ENCODE peak calls at places on chromosomes 11 and 22, in nine cellular contexts. U is MM.1S, X is fibroblast of pulmonary artery, E is left ventricle myocardium inferior, Z is uterus, T is cardiac muscle cell, B is tibial artery, C is DND-41, Y is epithelial cell of esophagus. P is an unnamed sample.

GRCh38 chr22:43592470-43592869 is 180.7 kb downstream of the MPPED1 start:
- DNase-seq in U (no peak), X (peak; percentile 7), E (no peak), Z (no peak), T (peak; percentile 28), B (no peak), C (no peak), Y (no peak), P (no peak)

GRCh38 chr11:28566643-28567042 is 458.5 kb downstream of the METTL15 start:
- DNase-seq in U (no peak), X (peak; percentile 97), E (peak; percentile 78), Z (peak; percentile 12), T (peak; percentile 67), B (peak; percentile 92), C (no peak), Y (peak; percentile 91), P (peak; percentile 6)

GRCh38 chr11:110200241-110200640 is 96.2 kb downstream of the RDX start:
- DNase-seq in U (no peak), X (peak; percentile 71), E (no peak), Z (no peak), T (no peak), B (no peak), C (no peak), Y (peak; percentile 78), P (no peak)

GRCh38 chr11:36638586-36638985 is 40.5 kb upstream of the RAG2 start:
- DNase-seq in U (no peak), X (no peak), E (no peak), Z (no peak), T (no peak), B (no peak), C (no peak), Y (no peak), P (no peak)

GRCh38 chr22:22673628-22674027 is 29.2 kb downstream of the GGTLC2 start:
- DNase-seq in U (no peak), X (no peak), E (no peak), Z (no peak), T (no peak), B (no peak), C (no peak), Y (no peak), P (no peak)

GRCh38 chr11:129930306-129930705 is 34.9 kb upstream of the NFRKB start:
- DNase-seq in U (no peak), X (no peak), E (no peak), Z (no peak), T (no peak), B (no peak), C (no peak), Y (peak; percentile 63), P (no peak)

GRCh38 chr11:3989251-3989650 is 105.3 kb upstream of the RRM1 start:
- DNase-seq in U (no peak), X (no peak), E (no peak), Z (no peak), T (peak; percentile 8), B (no peak), C (no peak), Y (no peak), P (no peak)

GRCh38 chr22:49017769-49018330 is 809.8 kb downstream of the BRD1 start:
- DNase-seq in U (no peak), X (no peak), E (no peak), Z (peak; percentile 1), T (no peak), B (peak; percentile 53), C (no peak), Y (no peak), P (no peak)

GRCh38 chr11:66886671-66887221 is 29.9 kb downstream of the LRFN4 start:
- DNase-seq in U (no peak), X (peak; percentile 66), E (peak; percentile 54), Z (no peak), T (no peak), B (no peak), C (no peak), Y (peak; percentile 74), P (peak; percentile 26)

GRCh38 chr22:23836692-23837495 is 1.9 kb downstream of the DERL3 start:
- DNase-seq in U (no peak), X (no peak), E (no peak), Z (no peak), T (no peak), B (no peak), C (no peak), Y (no peak), P (no peak)

GRCh38 chr11:106496677-106497076 is 419.2 kb downstream of the AASDHPPT start:
- DNase-seq in U (no peak), X (no peak), E (no peak), Z (no peak), T (no peak), B (no peak), C (no peak), Y (peak; percentile 85), P (no peak)

GRCh38 chr11:36741515-36741914 is 143.5 kb upstream of the RAG2 start:
- DNase-seq in U (no peak), X (no peak), E (no peak), Z (no peak), T (no peak), B (no peak), C (no peak), Y (no peak), P (no peak)

GRCh38 chr11:78229106-78229505 is 40.4 kb downstream of the USP35 start:
- DNase-seq in U (no peak), X (no peak), E (no peak), Z (no peak), T (no peak), B (no peak), C (no peak), Y (no peak), P (no peak)

GRCh38 chr11:44565008-44565745 is at the start of gene CD82:
- DNase-seq in U (peak; percentile 98), X (peak; percentile 98), E (peak; percentile 100), Z (peak; percentile 100), T (peak; percentile 100), B (peak; percentile 100), C (peak; percentile 99), Y (peak; percentile 99), P (peak; percentile 100)

GRCh38 chr11:124483422-124483821 is 37.9 kb upstream of the OR8B8 start:
- DNase-seq in U (no peak), X (no peak), E (no peak), Z (no peak), T (no peak), B (no peak), C (no peak), Y (no peak), P (no peak)

GRCh38 chr11:124482362-124483147 is 37.1 kb upstream of the OR8B8 start:
- DNase-seq in U (no peak), X (peak; percentile 48), E (no peak), Z (no peak), T (peak; percentile 39), B (no peak), C (no peak), Y (peak; percentile 75), P (no peak)

GRCh38 chr11:124481365-124482323 is 36.1 kb upstream of the OR8B8 start:
- DNase-seq in U (peak; percentile 54), X (peak; percentile 80), E (no peak), Z (no peak), T (peak; percentile 7), B (no peak), C (peak; percentile 48), Y (peak; percentile 51), P (no peak)
- H3K4me3 ChIP-seq in U (peak overlapping the region; percentile 41), X (peak overlapping the region; percentile 55), E (peak overlapping the region; percentile 52), Z (no peak overlapping the region), T (no peak overlapping the region), B (peak overlapping the region; percentile 9), C (peak overlapping the region; percentile 48), Y (peak overlapping the region; percentile 18), P (peak overlapping the region; percentile 26)

DNA sequence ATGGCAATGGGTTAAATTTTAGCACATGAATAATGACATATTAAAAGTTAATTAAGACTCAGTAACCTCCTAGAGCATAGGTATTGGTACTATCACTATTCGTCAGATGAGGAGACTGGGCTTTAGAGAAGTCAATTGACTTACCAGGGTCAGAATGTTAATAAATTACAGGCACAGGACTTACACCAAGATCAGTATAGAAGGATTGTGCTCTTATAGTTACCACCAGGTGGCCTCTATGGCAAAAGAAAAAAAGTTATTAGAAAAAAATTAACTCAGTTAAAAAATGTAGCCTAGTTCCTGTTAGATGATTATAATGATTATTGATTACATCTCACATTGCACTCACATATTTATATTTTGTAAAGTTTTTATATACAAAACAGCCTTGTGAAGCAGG is 1163.7 kb downstream of the FAM181B start:
- DNase-seq in U (no peak), X (no peak), E (no peak), Z (no peak), T (no peak), B (no peak), C (no peak), Y (no peak), P (no peak)
- TF ChIP-seq CTCF in U (no peak), X (no peak), E (no peak), Z (no peak), T (no peak), B (no peak), C (no peak), Y (no peak), P (no peak)

GRCh38 chr11:33701302-33701701 is 676 bp upstream of the C11orf91 start:
- DNase-seq in U (peak; percentile 18), X (peak; percentile 73), E (no peak), Z (no peak), T (no peak), B (no peak), C (no peak), Y (peak; percentile 88), P (no peak)

GRCh38 chr11:33701831-33702230 is 1.2 kb upstream of the C11orf91 start:
- DNase-seq in U (no peak), X (peak; percentile 94), E (no peak), Z (no peak), T (no peak), B (no peak), C (no peak), Y (peak; percentile 81), P (no peak)

GRCh38 chr11:33704240-33705002 is 3.8 kb upstream of the C11orf91 start:
- DNase-seq in U (no peak), X (no peak), E (no peak), Z (no peak), T (no peak), B (no peak), C (no peak), Y (no peak), P (no peak)

GRCh38 chr11:33703771-33704170 is 3.1 kb upstream of the C11orf91 start:
- DNase-seq in U (no peak), X (peak; percentile 68), E (no peak), Z (peak; percentile 50), T (no peak), B (no peak), C (no peak), Y (peak; percentile 69), P (peak; percentile 75)

DNA sequence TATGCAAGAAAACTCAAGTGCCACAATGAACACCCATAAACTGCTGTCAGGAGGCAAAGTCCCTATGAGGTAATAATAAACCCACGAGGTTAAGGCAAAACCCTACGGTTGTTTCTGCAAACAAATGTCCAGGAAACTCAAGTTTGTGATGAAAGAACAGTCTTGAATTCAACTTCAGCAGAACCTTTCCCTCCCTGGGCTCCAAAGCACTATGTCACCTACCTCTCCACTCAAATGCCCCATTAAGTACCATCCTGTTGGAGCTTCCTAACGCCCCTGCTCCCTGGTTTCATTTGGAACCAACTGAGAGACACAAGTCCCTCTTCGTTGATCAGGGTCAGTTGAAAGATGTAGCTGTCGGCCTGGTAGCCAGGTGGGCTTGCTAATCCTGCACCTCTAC is 2.6 kb upstream of the C11orf91 start:
- DNase-seq in U (no peak), X (no peak), E (no peak), Z (no peak), T (no peak), B (no peak), C (no peak), Y (no peak), P (no peak)
- H3K4me3 ChIP-seq in U (no peak overlapping the region), X (no peak overlapping the region), E (no peak overlapping the region), Z (no peak overlapping the region), T (no peak overlapping the region), B (no peak overlapping the region), C (no peak overlapping the region), Y (no peak overlapping the region), P (no peak overlapping the region)

GRCh38 chr11:62591448-62592215 is at the start of gene TUT1:
- DNase-seq in U (peak; percentile 100), X (peak; percentile 99), E (peak; percentile 93), Z (peak; percentile 97), T (peak; percentile 100), B (peak; percentile 98), C (peak; percentile 98), Y (peak; percentile 100), P (peak; percentile 98)
- TF ChIP-seq CTCF in U (peak; percentile 9), X (no peak), E (peak; percentile 14), Z (peak; percentile 32), T (no peak), B (no peak), C (peak; percentile 18), Y (no peak), P (peak; percentile 6)